ENCODE peak calls at places on chromosome 11, in seven cellular contexts. L is pancreas, D is heart left ventricle, V is H7, Z is hepatocyte, C is adipocyte, O is stomach. Q is an unnamed sample. For H3K27me3, the result is how much of the 10 kb centered on the place peaks cover.

GRCh38 chr11:47870404-47870803 is 22.3 kb upstream of the NUP160 start:
- DNase-seq in D (no peak), O (no peak), V (no peak), L (no peak), C (no peak), Z (no peak), Q (no peak)

GRCh38 chr11:62974848-62975522 is 9.8 kb downstream of the SLC22A6 start:
- DNase-seq in D (peak), V (peak), C (no peak), L (peak), O (peak), Z (peak), Q (no peak)

GRCh38 chr11:47460571-47461235 is 11.8 kb upstream of the RAPSN start:
- DNase-seq in O (no peak), Z (no peak), V (no peak), C (no peak), L (no peak), D (no peak), Q (no peak)

GRCh38 chr11:108518581-108518980 is 20.4 kb upstream of the POGLUT3 start:
- DNase-seq in D (no peak), Z (no peak), V (no peak), C (no peak), L (no peak), O (no peak), Q (no peak)

GRCh38 chr11:119808431-119809185 is 79.6 kb upstream of the NECTIN1 start:
- DNase-seq in Z (no peak), D (no peak), L (no peak), O (no peak), V (no peak), C (no peak), Q (no peak)

GRCh38 chr11:133902506-133902905 is 54.3 kb downstream of the IGSF9B start:
- DNase-seq in L (no peak), O (peak), Z (no peak), D (no peak), V (no peak), C (no peak), Q (no peak)

GRCh38 chr11:94781822-94782221 is 13.7 kb downstream of the AMOTL1 start:
- DNase-seq in V (no peak), L (no peak), Z (no peak), O (no peak), C (peak), D (no peak), Q (no peak)

GRCh38 chr11:111460752-111461305 is 51.4 kb downstream of the BTG4 start:
- DNase-seq in D (no peak), O (no peak), Z (no peak), L (no peak), C (no peak), V (no peak), Q (no peak)

GRCh38 chr11:115194798-115195101 is 309.5 kb downstream of the CADM1 start:
- DNase-seq in O (no peak), L (no peak), C (no peak), V (no peak), D (no peak), Z (no peak), Q (no peak)

GRCh38 chr11:32706985-32707736 is 87.3 kb downstream of the CCDC73 start:
- DNase-seq in C (peak), V (no peak), O (no peak), L (no peak), D (no peak), Z (peak), Q (no peak)

GRCh38 chr11:15327786-15328231 is 213.1 kb downstream of the INSC start:
- DNase-seq in Z (peak), V (peak), D (peak), O (peak), C (peak), L (peak), Q (no peak)

GRCh38 chr11:103530257-103530656 is 421.0 kb downstream of the DYNC2H1 start:
- DNase-seq in Z (no peak), O (no peak), C (no peak), L (no peak), V (no peak), D (no peak), Q (no peak)

GRCh38 chr11:111330234-111330893 is 32.0 kb downstream of the POU2AF3 start:
- DNase-seq in O (no peak), V (no peak), Z (no peak), C (no peak), D (no peak), L (no peak), Q (no peak)

GRCh38 chr11:81804858-81805257 is 928.8 kb downstream of the FAM181B start:
- DNase-seq in O (no peak), Z (no peak), D (no peak), V (no peak), L (no peak), C (no peak), Q (no peak)

GRCh38 chr11:14538271-14538925 is 18.2 kb upstream of the PSMA1 start:
- DNase-seq in Z (no peak), O (no peak), C (no peak), D (peak), V (no peak), L (no peak), Q (no peak)

GRCh38 chr11:14022821-14023220 is 60.3 kb downstream of the SPON1 start:
- DNase-seq in C (no peak), O (no peak), D (no peak), V (no peak), Z (no peak), L (no peak), Q (no peak)

GRCh38 chr11:41950470-41951143 is 491.2 kb upstream of the LRRC4C start:
- DNase-seq in Z (no peak), C (no peak), L (no peak), O (no peak), D (no peak), V (no peak), Q (no peak)

GRCh38 chr11:8794677-8795103 is 112.1 kb downstream of the RPL27A start:
- DNase-seq in D (peak), C (no peak), L (peak), V (no peak), Z (peak), O (peak), Q (no peak)

GRCh38 chr11:68692115-68692514 is 7.8 kb downstream of the GAL start:
- DNase-seq in O (no peak), D (no peak), C (no peak), V (peak), Z (no peak), L (no peak), Q (no peak)
- H3K27me3 ChIP-seq in O (half or more), D (under half), C (half or more), V (under half), Z (under half), L (under half), Q (under half)

DNA sequence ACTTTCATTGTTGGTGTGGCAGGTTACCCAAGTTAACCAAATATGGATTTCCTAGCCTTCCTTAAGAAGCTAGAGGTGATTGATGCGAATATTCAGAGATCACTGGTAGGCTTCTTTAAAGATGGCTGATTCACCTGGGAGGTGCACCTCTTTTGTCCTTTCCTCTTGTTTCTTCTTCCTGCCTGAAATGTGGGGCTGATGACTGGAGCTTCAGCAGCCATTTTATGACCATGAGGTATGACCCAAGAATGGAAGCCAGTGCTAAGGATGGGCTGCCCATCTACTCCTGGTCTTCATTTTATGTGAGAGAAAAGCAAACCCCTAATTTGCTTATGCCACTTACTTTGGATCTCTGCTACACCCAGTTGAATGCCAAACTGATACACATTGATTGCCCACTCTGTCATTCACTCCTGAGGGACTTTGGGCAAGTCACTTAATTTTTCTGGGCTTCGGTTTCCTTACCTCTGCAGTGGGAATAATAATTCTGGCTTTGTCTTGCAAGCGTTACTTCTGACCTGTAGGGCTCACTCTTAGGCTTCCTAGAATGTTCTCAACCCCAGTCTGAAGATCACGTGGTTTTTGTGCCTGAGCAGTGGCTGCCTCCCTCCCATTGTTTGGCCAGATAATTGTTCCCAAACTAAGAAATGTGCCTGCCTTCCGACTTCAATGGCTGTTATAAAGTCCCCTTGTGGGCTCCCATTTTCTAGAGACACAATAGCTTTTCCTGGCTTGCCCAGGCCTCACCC is 243.0 kb downstream of the ST3GAL4 start:
- DNase-seq in Z (no peak), O (no peak), L (no peak), D (no peak), V (peak), C (no peak), Q (no peak)
- H3K27me3 ChIP-seq in Z (under half), O (under half), L (under half), D (under half), V (under half), C (under half), Q (under half)

DNA sequence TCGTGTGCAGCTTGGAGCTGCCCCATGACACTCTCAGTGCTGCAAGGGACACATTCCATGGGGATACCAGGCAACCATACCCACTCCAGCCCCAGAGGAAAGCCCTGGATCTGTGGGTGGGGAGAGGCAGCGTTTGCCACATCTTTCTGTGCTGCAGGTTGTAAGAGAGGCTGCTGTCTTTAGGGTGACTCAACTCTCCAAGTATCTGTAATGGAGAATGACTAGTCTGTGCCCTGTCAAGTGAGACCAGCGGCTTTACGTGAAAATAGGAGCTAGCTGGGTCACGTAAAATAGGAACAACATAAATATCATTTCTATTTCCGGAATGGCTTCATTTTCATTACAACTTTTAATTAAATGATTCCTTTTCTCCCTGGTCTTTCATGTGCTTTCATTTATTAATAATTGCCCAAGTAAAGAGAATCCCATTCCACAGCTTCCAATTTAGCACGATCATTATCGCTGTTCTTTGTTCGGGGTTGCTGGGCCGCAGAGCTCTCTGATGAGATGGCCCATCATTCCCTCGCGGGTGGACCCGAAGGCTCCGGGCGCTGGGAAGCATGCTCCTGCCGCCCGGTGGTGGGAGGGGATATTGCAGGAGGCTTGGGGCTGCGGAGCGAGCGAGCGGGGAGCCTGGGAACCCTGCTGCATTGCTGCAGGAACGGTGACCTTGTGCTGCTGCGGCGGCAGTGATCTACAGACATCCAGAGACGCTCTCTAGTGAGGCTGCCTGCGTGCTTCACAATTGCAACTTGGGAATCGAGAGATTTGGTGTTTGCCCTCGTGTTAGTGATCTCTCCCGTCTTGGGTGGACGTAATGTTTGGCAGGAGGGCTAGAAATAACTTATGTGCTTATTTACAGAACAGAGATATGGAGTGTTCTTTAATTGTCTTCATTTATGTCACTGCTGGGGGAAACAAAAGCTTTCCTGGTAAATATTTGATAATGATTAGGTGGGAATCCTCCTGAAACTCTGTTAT is 10.6 kb downstream of the SLC6A5 start:
- DNase-seq in V (peak), L (peak), C (peak), O (peak), Z (peak), D (peak), Q (peak)
- H3K27me3 ChIP-seq in V (under half), L (under half), C (half or more), O (half or more), Z (under half), D (under half), Q (under half)

GRCh38 chr11:70065318-70066135 is 12.6 kb upstream of the ANO1 start:
- DNase-seq in O (no peak), C (no peak), Z (no peak), L (no peak), V (peak), D (no peak), Q (peak)
- H3K27me3 ChIP-seq in O (half or more), C (half or more), Z (under half), L (under half), V (under half), D (under half), Q (under half)

DNA sequence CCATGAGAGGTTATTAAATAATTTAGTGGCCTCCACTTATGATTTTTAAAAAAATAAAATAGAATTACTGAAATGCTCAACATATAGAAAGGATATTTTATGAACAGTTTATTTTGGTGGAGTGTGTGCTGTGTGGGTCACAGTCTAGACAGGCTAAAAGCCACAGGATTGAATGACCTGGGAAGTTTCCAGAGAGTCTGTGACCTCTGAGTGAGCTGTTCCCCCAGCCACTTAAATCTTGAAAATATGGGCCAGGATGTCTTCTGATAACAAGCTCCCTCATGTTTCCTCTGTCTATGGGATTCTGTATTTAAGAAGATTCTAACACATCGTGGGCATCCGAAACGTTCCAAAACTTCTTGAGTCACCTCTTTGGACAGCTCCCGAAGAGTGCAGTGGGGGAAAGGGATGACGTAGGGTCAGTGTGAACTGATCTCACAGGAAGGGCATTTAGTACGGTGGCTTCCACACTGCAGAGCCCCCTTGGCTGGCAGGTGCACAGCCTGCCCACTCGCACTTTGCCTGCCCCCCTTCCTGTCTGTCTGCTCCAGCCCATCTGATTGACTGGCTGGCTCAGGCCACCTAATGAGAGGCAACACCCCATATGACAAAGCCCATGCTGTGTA is 97.3 kb downstream of the NTM start:
- DNase-seq in L (no peak), Z (no peak), V (no peak), O (no peak), D (no peak), C (no peak), Q (no peak)
- H3K27me3 ChIP-seq in L (under half), Z (under half), V (under half), O (half or more), D (under half), C (half or more), Q (under half)

GRCh38 chr11:130871616-130872015 is 44.7 kb downstream of the SNX19 start:
- DNase-seq in V (no peak), D (no peak), L (no peak), Z (no peak), O (no peak), C (no peak), Q (no peak)

GRCh38 chr11:130872102-130872501 is 44.2 kb downstream of the SNX19 start:
- DNase-seq in V (no peak), D (peak), C (no peak), L (no peak), O (no peak), Z (no peak), Q (no peak)

GRCh38 chr11:130872513-130872912 is 43.8 kb downstream of the SNX19 start:
- DNase-seq in O (no peak), L (no peak), D (no peak), C (no peak), V (no peak), Z (no peak), Q (no peak)

GRCh38 chr11:130873766-130874165 is 42.5 kb downstream of the SNX19 start:
- DNase-seq in L (no peak), Z (no peak), D (no peak), O (no peak), C (peak), V (no peak), Q (no peak)

DNA sequence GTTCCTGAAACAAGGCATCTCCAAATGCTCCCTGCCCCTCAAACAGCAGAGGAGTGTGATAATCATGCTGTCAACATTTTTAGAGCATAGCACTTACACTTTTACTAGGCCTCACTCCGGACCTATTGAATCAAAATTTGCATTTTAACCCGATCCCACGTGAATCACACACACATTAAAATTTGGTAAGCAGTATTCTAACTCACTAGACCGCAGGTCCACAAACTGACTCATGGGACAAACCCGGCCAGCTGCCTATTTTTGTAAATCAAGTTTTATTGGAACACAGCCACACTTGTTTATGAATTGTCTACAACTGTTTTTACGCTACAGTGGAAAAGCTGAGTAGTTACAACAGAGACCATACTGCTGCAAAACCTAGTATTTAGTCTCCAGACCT is 43.3 kb downstream of the SNX19 start:
- DNase-seq in V (no peak), L (no peak), D (no peak), Z (no peak), C (peak), O (no peak), Q (no peak)
- H3K27me3 ChIP-seq in V (under half), L (under half), D (under half), Z (under half), C (under half), O (under half), Q (under half)

GRCh38 chr11:44738791-44739190 is 12.0 kb downstream of the TSPAN18 start:
- DNase-seq in Z (no peak), O (no peak), L (no peak), V (no peak), C (no peak), D (no peak), Q (no peak)
- H3K27me3 ChIP-seq in Z (under half), O (under half), L (under half), V (under half), C (half or more), D (under half), Q (under half)

GRCh38 chr11:57459112-57460016 is 964 bp upstream of the RTN4RL2 start:
- DNase-seq in Z (peak), V (peak), L (no peak), C (no peak), O (no peak), D (no peak), Q (no peak)
- H3K27me3 ChIP-seq in Z (half or more), V (half or more), L (under half), C (under half), O (half or more), D (under half), Q (under half)

Q was measured in upper lobe of left lung.